ENCODE peak calls at places on chromosomes 2 and 18, in eight cellular contexts. J is stimulated activated CD4-positive, alpha-beta T cell treated with anti-CD3 and anti-CD28 coated beads, Interleukin-2, amount 100 ng/mL, for 48 hours; B is HCEC 1CT; U is uterus; O is KBM-7; C is activated CD4-positive, alpha-beta T cell treated with anti-CD3 and anti-CD28 coated beads, Interleukin-2, amount 10 ng/mL, durations not matched to agents 7 days and 5 days; E is SJSA1; Z is GM19239. F is an unnamed sample.

GRCh38 chr2:46018773-46019593 is 278.2 kb upstream of the EPAS1 start:
- DNase-seq in J (no peak), B (no peak), U (no peak), O (no peak), C (no peak), E (no peak), Z (no peak), F (no peak)

GRCh38 chr18:63177822-63178525 is 141.6 kb downstream of the BCL2 start:
- DNase-seq in J (no peak), B (no peak), U (peak), O (no peak), C (no peak), E (no peak), Z (no peak), F (no peak)

GRCh38 chr2:202121532-202122166 is 48.6 kb downstream of the KIAA2012 start:
- DNase-seq in J (no peak), B (no peak), U (no peak), O (peak), C (no peak), E (no peak), Z (no peak), F (no peak)

GRCh38 chr2:37589298-37589697 is 82.1 kb downstream of the CDC42EP3 start:
- DNase-seq in J (no peak), B (peak), U (no peak), O (no peak), C (no peak), E (no peak), Z (no peak), F (no peak)

GRCh38 chr2:174076948-174077347 is 111.8 kb upstream of the SP3 start:
- DNase-seq in J (no peak), B (no peak), U (no peak), O (no peak), C (no peak), E (no peak), Z (no peak), F (no peak)

GRCh38 chr2:40093036-40093673 is 314.1 kb upstream of the THUMPD2 start:
- DNase-seq in J (no peak), B (peak), U (no peak), O (no peak), C (no peak), E (no peak), Z (no peak), F (no peak)

GRCh38 chr2:160222546-160223281 is 22.6 kb upstream of the ITGB6 start:
- DNase-seq in J (no peak), B (no peak), U (no peak), O (no peak), C (no peak), E (no peak), Z (no peak), F (no peak)

GRCh38 chr2:191319181-191319580 is 74.0 kb downstream of the MYO1B start:
- DNase-seq in J (no peak), B (peak), U (no peak), O (no peak), C (no peak), E (no peak), Z (no peak), F (no peak)

GRCh38 chr18:3089579-3089978 is 76.6 kb upstream of the LPIN2 start:
- DNase-seq in J (no peak), B (no peak), U (no peak), O (no peak), C (no peak), E (no peak), Z (no peak), F (no peak)

GRCh38 chr2:134988994-134989605 is 58.1 kb downstream of the MAP3K19 start:
- DNase-seq in J (no peak), B (peak), U (no peak), O (peak), C (no peak), E (no peak), Z (no peak), F (peak)

GRCh38 chr2:66412874-66413273 is 22.1 kb upstream of the MEIS1 start:
- DNase-seq in J (no peak), B (no peak), U (no peak), O (no peak), C (no peak), E (no peak), Z (no peak), F (no peak)

GRCh38 chr2:54903736-54904554 is 146.3 kb downstream of the RTN4 start:
- DNase-seq in J (peak), B (peak), U (no peak), O (peak), C (peak), E (peak), Z (no peak), F (peak)

GRCh38 chr2:71894266-71894665 is 253.4 kb downstream of the CYP26B1 start:
- DNase-seq in J (no peak), B (no peak), U (no peak), O (no peak), C (no peak), E (no peak), Z (no peak), F (no peak)

GRCh38 chr2:215764441-215765048 is 248.8 kb downstream of the MREG start:
- DNase-seq in J (no peak), B (peak), U (no peak), O (no peak), C (no peak), E (no peak), Z (no peak), F (no peak)

GRCh38 chr2:206840999-206841398 is 75.6 kb downstream of the FASTKD2 start:
- DNase-seq in J (no peak), B (no peak), U (no peak), O (no peak), C (no peak), E (no peak), Z (no peak), F (no peak)

GRCh38 chr2:38266382-38267051 is 110.6 kb downstream of the ATL2 start:
- DNase-seq in J (no peak), B (no peak), U (no peak), O (no peak), C (no peak), E (no peak), Z (no peak), F (no peak)

GRCh38 chr2:98805412-98806265 is 74.7 kb upstream of the MGAT4A start:
- DNase-seq in J (no peak), B (peak), U (no peak), O (peak), C (no peak), E (no peak), Z (no peak), F (no peak)

GRCh38 chr2:61619561-61619960 is 81.4 kb upstream of the XPO1 start:
- DNase-seq in J (no peak), B (no peak), U (no peak), O (no peak), C (no peak), E (no peak), Z (no peak), F (no peak)

GRCh38 chr2:128390991-128391630 is 72.4 kb upstream of the HS6ST1 start:
- DNase-seq in J (no peak), B (no peak), U (no peak), O (no peak), C (no peak), E (no peak), Z (no peak), F (no peak)

GRCh38 chr2:53755022-53755630 is 12.5 kb upstream of the CHAC2 start:
- DNase-seq in J (no peak), B (peak), U (no peak), O (no peak), C (no peak), E (no peak), Z (no peak), F (no peak)

GRCh38 chr18:39942702-39943101 is 2012.3 kb upstream of the PIK3C3 start:
- DNase-seq in J (no peak), B (no peak), U (no peak), O (no peak), C (no peak), E (no peak), Z (no peak), F (no peak)

GRCh38 chr18:25230658-25231326 is 121.2 kb downstream of the ZNF521 start:
- DNase-seq in J (no peak), B (peak), U (peak), O (peak), C (no peak), E (no peak), Z (no peak), F (no peak)

GRCh38 chr18:34223164-34223892 is 1.4 kb downstream of the NOL4 start:
- DNase-seq in J (no peak), B (no peak), U (no peak), O (no peak), C (no peak), E (no peak), Z (no peak), F (no peak)

GRCh38 chr2:27408601-27409320 is 630 bp downstream of the PPM1G start:
- DNase-seq in J (peak), B (no peak), U (no peak), O (peak), C (peak), E (no peak), Z (no peak), F (no peak)

GRCh38 chr2:120231974-120232635 is 8.9 kb upstream of the TMEM185B start:
- DNase-seq in J (peak), B (peak), U (peak), O (peak), C (peak), E (no peak), Z (peak), F (no peak)

GRCh38 chr2:130769343-130769907 is 14.1 kb downstream of the AMER3 start:
- DNase-seq in J (no peak), B (no peak), U (no peak), O (no peak), C (no peak), E (no peak), Z (no peak), F (no peak)

GRCh38 chr18:58669731-58670379 is 1.4 kb upstream of the MALT1 start:
- DNase-seq in J (no peak), B (peak), U (no peak), O (no peak), C (no peak), E (no peak), Z (no peak), F (peak)

GRCh38 chr2:241619602-241620418 is 17.1 kb downstream of the THAP4 start:
- DNase-seq in J (no peak), B (no peak), U (no peak), O (no peak), C (no peak), E (no peak), Z (no peak), F (no peak)

GRCh38 chr2:170660406-170660805 is 54.7 kb upstream of the SP5 start:
- DNase-seq in J (no peak), B (no peak), U (no peak), O (no peak), C (no peak), E (no peak), Z (no peak), F (no peak)

GRCh38 chr2:195824478-195824877 is 167.5 kb downstream of the SLC39A10 start:
- DNase-seq in J (no peak), B (no peak), U (no peak), O (no peak), C (no peak), E (no peak), Z (no peak), F (no peak)

GRCh38 chr2:157261199-157261782 is 3.8 kb downstream of the GALNT5 start:
- DNase-seq in J (peak), B (peak), U (no peak), O (peak), C (peak), E (no peak), Z (no peak), F (peak)

GRCh38 chr18:58446661-58447060 is 182.2 kb downstream of the ALPK2 start:
- DNase-seq in J (no peak), B (no peak), U (no peak), O (no peak), C (no peak), E (no peak), Z (no peak), F (no peak)

F was measured in Panc1.